ENCODE peak calls at places on chromosomes 16 and 17, in six cellular contexts. One of them, this sample, is unnamed.

GRCh38 chr16:88923926-88924833 is 52.8 kb downstream of the CBFA2T3 start:
- DNase-seq in lower leg skin: no peak
- DNase-seq in heart left ventricle: no peak
- DNase-seq in tibial artery: no peak
- DNase-seq in psoas muscle: no peak
- DNase-seq in cardiac fibroblast: no peak
- DNase-seq in this sample: no peak

GRCh38 chr17:70563301-70563820 is 394.0 kb downstream of the KCNJ2 start:
- DNase-seq in lower leg skin: no peak
- DNase-seq in heart left ventricle: peak
- DNase-seq in tibial artery: no peak
- DNase-seq in psoas muscle: no peak
- DNase-seq in cardiac fibroblast: no peak
- DNase-seq in this sample: no peak

GRCh38 chr17:55458977-55459376 is 37.3 kb upstream of the MMD start:
- DNase-seq in lower leg skin: no peak
- DNase-seq in heart left ventricle: no peak
- DNase-seq in tibial artery: no peak
- DNase-seq in psoas muscle: no peak
- DNase-seq in cardiac fibroblast: peak
- DNase-seq in this sample: peak

GRCh38 chr17:33338242-33338641 is 45.1 kb upstream of the ASIC2 start:
- DNase-seq in lower leg skin: no peak
- DNase-seq in heart left ventricle: no peak
- DNase-seq in tibial artery: no peak
- DNase-seq in psoas muscle: no peak
- DNase-seq in cardiac fibroblast: no peak
- DNase-seq in this sample: no peak

GRCh38 chr16:69496376-69496775 is 69.4 kb upstream of the NFAT5 start:
- DNase-seq in lower leg skin: no peak
- DNase-seq in heart left ventricle: no peak
- DNase-seq in tibial artery: no peak
- DNase-seq in psoas muscle: no peak
- DNase-seq in cardiac fibroblast: no peak
- DNase-seq in this sample: no peak

GRCh38 chr17:72617557-72617956 is 474.9 kb downstream of the SLC39A11 start:
- DNase-seq in lower leg skin: no peak
- DNase-seq in heart left ventricle: no peak
- DNase-seq in tibial artery: no peak
- DNase-seq in psoas muscle: no peak
- DNase-seq in cardiac fibroblast: no peak
- DNase-seq in this sample: no peak

GRCh38 chr16:75266738-75267630 is 15.6 kb upstream of the BCAR1 start:
- DNase-seq in lower leg skin: peak
- DNase-seq in heart left ventricle: no peak
- DNase-seq in tibial artery: no peak
- DNase-seq in psoas muscle: no peak
- DNase-seq in cardiac fibroblast: no peak
- DNase-seq in this sample: no peak

GRCh38 chr17:14481664-14482063 is 180.8 kb downstream of the HS3ST3B1 start:
- DNase-seq in lower leg skin: no peak
- DNase-seq in heart left ventricle: no peak
- DNase-seq in tibial artery: no peak
- DNase-seq in psoas muscle: no peak
- DNase-seq in cardiac fibroblast: no peak
- DNase-seq in this sample: no peak

GRCh38 chr16:66476328-66477027 is 49.4 kb downstream of the BEAN1 start:
- DNase-seq in lower leg skin: peak
- DNase-seq in heart left ventricle: no peak
- DNase-seq in tibial artery: no peak
- DNase-seq in psoas muscle: no peak
- DNase-seq in cardiac fibroblast: peak
- DNase-seq in this sample: no peak

GRCh38 chr16:11386791-11387546 is 41.7 kb downstream of the RMI2 start:
- DNase-seq in lower leg skin: peak
- DNase-seq in heart left ventricle: no peak
- DNase-seq in tibial artery: peak
- DNase-seq in psoas muscle: peak
- DNase-seq in cardiac fibroblast: peak
- DNase-seq in this sample: no peak

GRCh38 chr16:84040823-84041391 is 1.7 kb downstream of the SLC38A8 start:
- DNase-seq in lower leg skin: no peak
- DNase-seq in heart left ventricle: no peak
- DNase-seq in tibial artery: no peak
- DNase-seq in psoas muscle: no peak
- DNase-seq in cardiac fibroblast: peak
- DNase-seq in this sample: peak

GRCh38 chr17:49028271-49028670 is 31.1 kb downstream of the IGF2BP1 start:
- DNase-seq in lower leg skin: no peak
- DNase-seq in heart left ventricle: no peak
- DNase-seq in tibial artery: no peak
- DNase-seq in psoas muscle: no peak
- DNase-seq in cardiac fibroblast: no peak
- DNase-seq in this sample: no peak

GRCh38 chr17:51703364-51704341 is 443.3 kb downstream of the UTP18 start:
- DNase-seq in lower leg skin: no peak
- DNase-seq in heart left ventricle: peak
- DNase-seq in tibial artery: peak
- DNase-seq in psoas muscle: peak
- DNase-seq in cardiac fibroblast: peak
- DNase-seq in this sample: peak

GRCh38 chr17:74499992-74500391 is 31.3 kb downstream of the CD300LB start:
- DNase-seq in lower leg skin: peak
- DNase-seq in heart left ventricle: no peak
- DNase-seq in tibial artery: peak
- DNase-seq in psoas muscle: no peak
- DNase-seq in cardiac fibroblast: no peak
- DNase-seq in this sample: no peak

GRCh38 chr17:76700290-76700626 is 10.5 kb downstream of the MXRA7 start:
- DNase-seq in lower leg skin: no peak
- DNase-seq in heart left ventricle: no peak
- DNase-seq in tibial artery: no peak
- DNase-seq in psoas muscle: no peak
- DNase-seq in cardiac fibroblast: no peak
- DNase-seq in this sample: no peak

GRCh38 chr17:31597646-31598387 is 206.3 kb downstream of the RAB11FIP4 start:
- DNase-seq in lower leg skin: peak
- DNase-seq in heart left ventricle: no peak
- DNase-seq in tibial artery: no peak
- DNase-seq in psoas muscle: no peak
- DNase-seq in cardiac fibroblast: no peak
- DNase-seq in this sample: no peak

GRCh38 chr16:21100447-21100846 is 50.2 kb downstream of the DNAH3 start:
- DNase-seq in lower leg skin: peak
- DNase-seq in heart left ventricle: no peak
- DNase-seq in tibial artery: no peak
- DNase-seq in psoas muscle: no peak
- DNase-seq in cardiac fibroblast: peak
- DNase-seq in this sample: peak

GRCh38 chr16:49014300-49015188 is 267.1 kb downstream of the CBLN1 start:
- DNase-seq in lower leg skin: peak
- DNase-seq in heart left ventricle: no peak
- DNase-seq in tibial artery: no peak
- DNase-seq in psoas muscle: no peak
- DNase-seq in cardiac fibroblast: no peak
- DNase-seq in this sample: no peak

GRCh38 chr16:78648517-78648916 is 549.1 kb downstream of the WWOX start:
- DNase-seq in lower leg skin: peak
- DNase-seq in heart left ventricle: peak
- DNase-seq in tibial artery: no peak
- DNase-seq in psoas muscle: no peak
- DNase-seq in cardiac fibroblast: peak
- DNase-seq in this sample: no peak

GRCh38 chr17:37605813-37606505 is 3.3 kb downstream of the SYNRG start:
- DNase-seq in lower leg skin: no peak
- DNase-seq in heart left ventricle: no peak
- DNase-seq in tibial artery: no peak
- DNase-seq in psoas muscle: no peak
- DNase-seq in cardiac fibroblast: no peak
- DNase-seq in this sample: no peak

GRCh38 chr16:6382787-6383515 is 949.7 kb upstream of the RBFOX1 start:
- DNase-seq in lower leg skin: no peak
- DNase-seq in heart left ventricle: no peak
- DNase-seq in tibial artery: no peak
- DNase-seq in psoas muscle: no peak
- DNase-seq in cardiac fibroblast: no peak
- DNase-seq in this sample: no peak

GRCh38 chr17:49783051-49783715 is 5.3 kb upstream of the KAT7 start:
- DNase-seq in lower leg skin: no peak
- DNase-seq in heart left ventricle: peak
- DNase-seq in tibial artery: peak
- DNase-seq in psoas muscle: no peak
- DNase-seq in cardiac fibroblast: no peak
- DNase-seq in this sample: no peak

GRCh38 chr17:1412185-1413110 is 12.4 kb upstream of the YWHAE start:
- DNase-seq in lower leg skin: no peak
- DNase-seq in heart left ventricle: no peak
- DNase-seq in tibial artery: no peak
- DNase-seq in psoas muscle: peak
- DNase-seq in cardiac fibroblast: peak
- DNase-seq in this sample: no peak

GRCh38 chr17:17710728-17711541 is 29.7 kb downstream of the RAI1 start:
- DNase-seq in lower leg skin: no peak
- DNase-seq in heart left ventricle: no peak
- DNase-seq in tibial artery: peak
- DNase-seq in psoas muscle: no peak
- DNase-seq in cardiac fibroblast: peak
- DNase-seq in this sample: peak

GRCh38 chr16:77322757-77323156 is 112.1 kb downstream of the ADAMTS18 start:
- DNase-seq in lower leg skin: no peak
- DNase-seq in heart left ventricle: no peak
- DNase-seq in tibial artery: no peak
- DNase-seq in psoas muscle: no peak
- DNase-seq in cardiac fibroblast: no peak
- DNase-seq in this sample: no peak

GRCh38 chr17:43790311-43790940 is 10.2 kb downstream of the CFAP97D1 start:
- DNase-seq in lower leg skin: no peak
- DNase-seq in heart left ventricle: no peak
- DNase-seq in tibial artery: no peak
- DNase-seq in psoas muscle: no peak
- DNase-seq in cardiac fibroblast: no peak
- DNase-seq in this sample: peak
- TF ChIP-seq CTCF in lower leg skin: no peak
- TF ChIP-seq CTCF in heart left ventricle: no peak
- TF ChIP-seq CTCF in tibial artery: no peak
- TF ChIP-seq CTCF in psoas muscle: no peak
- TF ChIP-seq CTCF in cardiac fibroblast: peak
- TF ChIP-seq CTCF in this sample: peak

DNA sequence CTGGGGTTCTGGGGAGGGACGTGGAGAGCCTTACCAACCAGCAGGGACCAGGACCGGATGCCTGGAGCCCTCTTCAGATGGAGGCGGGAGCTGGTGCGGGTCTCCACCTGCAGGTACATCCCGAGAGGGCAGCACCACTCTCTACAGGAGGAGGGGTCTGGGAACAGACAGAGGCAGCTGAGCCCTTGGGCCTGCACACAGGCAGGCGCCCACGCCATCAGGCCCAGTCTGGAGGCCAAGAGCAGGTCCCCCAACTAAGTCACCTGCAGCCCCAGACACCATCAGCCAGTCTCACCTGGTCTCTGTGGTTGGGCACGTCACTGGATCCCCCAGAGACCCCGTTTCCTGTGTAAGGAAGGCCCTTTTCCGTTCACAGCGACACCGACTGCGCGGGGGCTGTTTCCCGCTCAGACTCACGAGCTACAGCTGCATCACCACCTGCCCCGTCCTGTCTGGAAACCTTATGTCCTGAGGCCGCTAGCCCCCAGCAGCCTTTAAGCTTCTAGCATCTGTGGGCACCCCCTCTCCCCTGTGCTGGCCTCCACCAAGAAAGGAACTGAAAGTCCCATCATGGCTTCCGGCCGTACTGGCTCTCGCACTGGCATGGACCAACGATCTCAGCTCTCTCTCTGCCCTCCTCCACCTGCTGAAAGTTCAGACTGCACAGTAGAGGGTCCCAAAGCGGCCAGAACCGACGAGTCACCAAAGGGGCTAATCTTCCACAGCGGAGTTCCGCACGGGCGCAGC is 1.2 kb downstream of the CYBC1 start:
- DNase-seq in lower leg skin: no peak
- DNase-seq in heart left ventricle: peak
- DNase-seq in tibial artery: no peak
- DNase-seq in psoas muscle: no peak
- DNase-seq in cardiac fibroblast: no peak
- DNase-seq in this sample: no peak
- H3K4me3 ChIP-seq in lower leg skin: peak
- H3K4me3 ChIP-seq in heart left ventricle: peak
- H3K4me3 ChIP-seq in tibial artery: peak
- H3K4me3 ChIP-seq in psoas muscle: peak
- H3K4me3 ChIP-seq in cardiac fibroblast: peak
- H3K4me3 ChIP-seq in this sample: peak

DNA sequence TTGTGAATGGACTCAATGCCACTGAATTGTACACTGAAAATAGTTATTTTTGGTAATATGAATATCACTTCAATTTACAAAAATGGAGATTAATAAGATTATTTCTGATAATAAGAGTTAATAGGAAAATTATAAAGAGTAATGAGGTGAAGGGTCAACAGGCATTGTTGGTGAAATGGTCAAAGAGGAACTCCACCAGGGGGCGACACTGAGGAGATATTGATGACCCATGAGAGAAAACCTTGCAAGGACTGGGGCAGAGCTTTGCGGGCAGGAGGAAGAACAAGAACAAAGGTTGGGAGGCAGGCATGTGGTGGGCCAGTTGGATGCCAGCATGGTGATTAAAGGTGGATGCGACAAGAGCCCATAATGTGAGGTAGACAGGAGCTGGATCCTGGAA is 74.0 kb upstream of the XYLT1 start:
- DNase-seq in lower leg skin: peak
- DNase-seq in heart left ventricle: no peak
- DNase-seq in tibial artery: no peak
- DNase-seq in psoas muscle: no peak
- DNase-seq in cardiac fibroblast: no peak
- DNase-seq in this sample: no peak
- TF ChIP-seq CTCF in lower leg skin: no peak
- TF ChIP-seq CTCF in heart left ventricle: no peak
- TF ChIP-seq CTCF in tibial artery: no peak
- TF ChIP-seq CTCF in psoas muscle: no peak
- TF ChIP-seq CTCF in cardiac fibroblast: no peak
- TF ChIP-seq CTCF in this sample: no peak

DNA sequence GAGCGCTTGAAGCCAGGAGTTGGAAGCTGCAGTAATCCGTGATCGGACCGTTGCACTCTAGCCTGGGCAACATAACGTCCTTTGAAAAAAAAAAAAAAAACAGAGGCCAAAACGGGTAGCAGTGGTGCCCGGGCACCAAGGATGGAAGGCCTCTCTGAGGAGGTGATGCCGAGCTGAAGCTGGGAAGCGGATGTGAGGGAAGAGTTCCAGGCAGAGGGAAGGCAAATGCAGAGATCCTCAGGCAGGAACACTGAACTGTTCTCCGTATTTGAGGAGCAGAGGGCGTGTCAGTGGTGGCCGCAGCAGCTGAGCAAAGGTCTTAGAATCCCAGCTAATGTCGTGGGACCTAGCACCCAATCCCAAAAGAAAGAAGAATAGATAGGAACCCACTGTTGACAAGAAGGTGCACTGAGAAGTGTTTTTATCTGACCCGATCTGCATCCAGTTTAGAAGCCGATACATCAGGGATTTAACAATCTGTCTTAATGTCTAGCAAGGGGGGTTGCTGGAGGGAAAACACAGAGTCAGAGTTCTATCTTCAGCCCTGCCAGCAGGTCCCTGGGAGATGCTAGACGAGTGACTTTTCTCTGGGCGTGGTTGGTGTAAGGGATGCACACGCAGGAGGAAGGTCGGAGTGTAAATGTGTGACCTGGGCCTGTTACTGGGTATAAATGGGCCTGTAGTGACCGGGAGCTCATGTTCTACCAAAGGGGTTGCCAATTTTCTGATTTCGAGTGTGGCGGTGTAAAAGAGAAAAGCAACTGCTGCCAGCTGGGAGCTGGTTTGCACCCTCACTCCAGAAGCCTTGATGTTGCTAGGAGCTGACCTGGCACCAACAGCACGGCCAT is 873 bp upstream of the KCTD13 start:
- DNase-seq in lower leg skin: peak
- DNase-seq in heart left ventricle: peak
- DNase-seq in tibial artery: no peak
- DNase-seq in psoas muscle: no peak
- DNase-seq in cardiac fibroblast: no peak
- DNase-seq in this sample: peak
- H3K4me3 ChIP-seq in lower leg skin: peak
- H3K4me3 ChIP-seq in heart left ventricle: peak
- H3K4me3 ChIP-seq in tibial artery: peak
- H3K4me3 ChIP-seq in psoas muscle: peak
- H3K4me3 ChIP-seq in cardiac fibroblast: peak
- H3K4me3 ChIP-seq in this sample: peak